ENCODE peak calls at places on chromosomes 4 and X, in four cellular contexts. Y, D, J and E are unnamed samples.

GRCh38 chrX:29397506-29397905 is 810.3 kb downstream of the IL1RAPL1 start:
- DNase-seq in Y (no peak), D (peak), J (no peak), E (peak)

GRCh38 chrX:155966876-155967275 is 30.6 kb upstream of the IL9R start:
- DNase-seq in Y (peak), D (no peak), J (peak), E (peak)

GRCh38 chr4:85514117-85514516 is 39.2 kb downstream of the ARHGAP24 start:
- DNase-seq in Y (no peak), D (no peak), J (no peak), E (no peak)

GRCh38 chr4:88729146-88729755 is 31.6 kb upstream of the NAP1L5 start:
- DNase-seq in Y (no peak), D (no peak), J (no peak), E (no peak)

GRCh38 chrX:10121787-10122186 is 35.0 kb upstream of the CLCN4 start:
- DNase-seq in Y (no peak), D (no peak), J (no peak), E (no peak)

GRCh38 chrX:96770315-96770714 is 85.7 kb downstream of the DIAPH2 start:
- DNase-seq in Y (no peak), D (peak), J (no peak), E (no peak)

GRCh38 chr4:105184316-105184988 is 37.8 kb downstream of the TET2 start:
- DNase-seq in Y (no peak), D (peak), J (no peak), E (no peak)

GRCh38 chr4:101790521-101791188 is at the start of gene BANK1:
- DNase-seq in Y (peak), D (peak), J (peak), E (peak)

GRCh38 chrX:13094780-13095425 is 50.5 kb upstream of the FAM9C start:
- DNase-seq in Y (no peak), D (peak), J (no peak), E (no peak)

GRCh38 chrX:68677998-68678397 is 30.5 kb downstream of the STARD8 start:
- DNase-seq in Y (no peak), D (no peak), J (no peak), E (no peak)

GRCh38 chrX:13652256-13653021 is 502 bp upstream of the TCEANC start:
- DNase-seq in Y (no peak), D (peak), J (no peak), E (no peak)

GRCh38 chr4:155025762-155026457 is 182.5 kb upstream of the NPY2R start:
- DNase-seq in Y (peak), D (no peak), J (peak), E (peak)

GRCh38 chrX:21738145-21738949 is 19.6 kb downstream of the SMPX start:
- DNase-seq in Y (peak), D (no peak), J (peak), E (peak)

GRCh38 chr4:6839579-6839978 is 57.1 kb downstream of the KIAA0232 start:
- DNase-seq in Y (no peak), D (no peak), J (no peak), E (no peak)

GRCh38 chr4:182276214-182277109 is 33.3 kb downstream of the TENM3 start:
- DNase-seq in Y (no peak), D (no peak), J (no peak), E (peak)

GRCh38 chr4:145937990-145938611 is 522 bp downstream of the ZNF827 start:
- DNase-seq in Y (no peak), D (peak), J (peak), E (peak)

GRCh38 chrX:107726809-107727534 is 48.6 kb downstream of the TSC22D3 start:
- DNase-seq in Y (no peak), D (no peak), J (no peak), E (no peak)

GRCh38 chr4:158809611-158810486 is 41.0 kb downstream of the FNIP2 start:
- DNase-seq in Y (no peak), D (peak), J (no peak), E (peak)

GRCh38 chr4:8913858-8914460 is 42.3 kb upstream of the HMX1 start:
- DNase-seq in Y (no peak), D (no peak), J (peak), E (no peak)

DNA sequence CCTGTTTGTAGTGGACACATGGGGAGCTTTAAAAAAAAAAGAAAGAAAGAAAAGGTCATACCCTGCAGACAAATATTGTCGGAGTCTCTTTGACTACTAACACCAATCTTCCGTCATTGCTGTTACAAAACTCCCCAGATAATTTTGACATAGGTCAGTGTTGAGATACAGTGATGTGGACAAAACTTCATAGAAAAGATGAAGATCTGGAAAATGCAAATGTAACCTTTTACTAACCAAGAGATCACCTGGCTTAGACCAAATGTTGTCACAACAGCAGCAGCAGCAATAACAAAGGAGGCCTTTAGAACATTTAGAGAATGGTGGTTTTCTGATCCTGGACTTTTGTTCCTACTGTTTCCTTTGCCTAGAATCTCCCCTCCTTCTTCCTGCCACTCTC is 8.1 kb upstream of the COMMD8 start:
- DNase-seq in Y (no peak), D (no peak), J (no peak), E (no peak)
- H4K5ac ChIP-seq in Y (no peak), D (no peak), J (no peak), E (no peak)

GRCh38 chr4:161133877-161134276 is 1029.9 kb downstream of the FSTL5 start:
- DNase-seq in Y (no peak), D (no peak), J (no peak), E (no peak)
- H3K56ac ChIP-seq in Y (no peak), D (no peak), J (no peak), E (no peak)

DNA sequence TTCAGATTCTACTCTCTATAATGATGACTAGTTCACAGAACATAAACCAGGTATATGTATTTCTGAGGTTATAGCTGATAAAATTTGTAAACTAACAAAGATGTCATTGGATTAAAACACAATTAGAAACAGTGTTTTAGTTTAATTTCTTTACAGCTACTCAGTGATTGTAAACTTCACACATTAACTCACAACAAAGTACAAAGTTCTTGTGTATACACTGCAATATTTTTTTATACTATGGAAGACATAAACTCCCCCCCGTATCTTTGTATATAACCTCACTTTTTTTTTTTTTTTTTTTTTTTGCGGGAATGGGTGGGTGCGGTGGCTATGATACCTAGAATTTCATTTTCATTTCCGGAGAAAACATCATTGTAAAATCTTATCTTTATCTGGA is 1043.2 kb downstream of the PCDH18 start:
- DNase-seq in Y (no peak), D (no peak), J (no peak), E (no peak)
- H4K5ac ChIP-seq in Y (no peak), D (no peak), J (no peak), E (no peak)

GRCh38 chrX:135481696-135482179 is 38.7 kb upstream of the INTS6L start:
- DNase-seq in Y (no peak), D (no peak), J (no peak), E (no peak)
- H3K56ac ChIP-seq in Y (no peak), D (no peak), J (no peak), E (no peak)

GRCh38 chrX:47637546-47638195 is 7.9 kb upstream of the CFP start:
- DNase-seq in Y (peak), D (no peak), J (no peak), E (peak)
- H4K5ac ChIP-seq in Y (no peak), D (no peak), J (no peak), E (no peak)